ENCODE peak calls at places on chromosomes 6 and 20, in nine cellular contexts. One of them, this sample, is unnamed.

GRCh38 chr6:41489284-41489851 is 56.8 kb upstream of the FOXP4 start:
- DNase-seq in glutamatergic neuron: no peak
- DNase-seq in endothelial cell: no peak
- DNase-seq in HT1080: no peak
- DNase-seq in NCI-H2081 treated with DMSO at 0.1 percent for 48 hours: no peak
- DNase-seq in NCI-H1105: no peak
- DNase-seq in HL-60: no peak
- DNase-seq in GOT3: no peak
- DNase-seq in stimulated activated CD4-positive, alpha-beta T cell treated with anti-CD3 and anti-CD28 coated beads, Interleukin-1b, Interleukin-23, amount 100 ng/mL, for 1 hour: no peak
- DNase-seq in this sample: peak; percentile 23

GRCh38 chr6:159654483-159655098 is 38.5 kb downstream of the SOD2 start:
- DNase-seq in glutamatergic neuron: no peak
- DNase-seq in endothelial cell: no peak
- DNase-seq in HT1080: peak; percentile 45
- DNase-seq in NCI-H2081 treated with DMSO at 0.1 percent for 48 hours: peak; percentile 2
- DNase-seq in NCI-H1105: peak; percentile 75
- DNase-seq in HL-60: no peak
- DNase-seq in GOT3: no peak
- DNase-seq in stimulated activated CD4-positive, alpha-beta T cell treated with anti-CD3 and anti-CD28 coated beads, Interleukin-1b, Interleukin-23, amount 100 ng/mL, for 1 hour: no peak
- DNase-seq in this sample: peak; percentile 29

GRCh38 chr6:138403324-138403800 is 661 bp upstream of the HEBP2 start:
- DNase-seq in glutamatergic neuron: peak; percentile 62
- DNase-seq in endothelial cell: peak; percentile 52
- DNase-seq in HT1080: no peak
- DNase-seq in NCI-H2081 treated with DMSO at 0.1 percent for 48 hours: no peak
- DNase-seq in NCI-H1105: peak; percentile 19
- DNase-seq in HL-60: no peak
- DNase-seq in GOT3: no peak
- DNase-seq in stimulated activated CD4-positive, alpha-beta T cell treated with anti-CD3 and anti-CD28 coated beads, Interleukin-1b, Interleukin-23, amount 100 ng/mL, for 1 hour: no peak
- DNase-seq in this sample: no peak

GRCh38 chr6:101231606-101232235 is 161.8 kb upstream of the GRIK2 start:
- DNase-seq in glutamatergic neuron: no peak
- DNase-seq in endothelial cell: no peak
- DNase-seq in HT1080: peak; percentile 52
- DNase-seq in NCI-H2081 treated with DMSO at 0.1 percent for 48 hours: no peak
- DNase-seq in NCI-H1105: no peak
- DNase-seq in HL-60: no peak
- DNase-seq in GOT3: no peak
- DNase-seq in stimulated activated CD4-positive, alpha-beta T cell treated with anti-CD3 and anti-CD28 coated beads, Interleukin-1b, Interleukin-23, amount 100 ng/mL, for 1 hour: no peak
- DNase-seq in this sample: no peak

GRCh38 chr20:946826-947225 is 30.7 kb upstream of the ANGPT4 start:
- DNase-seq in glutamatergic neuron: no peak
- DNase-seq in endothelial cell: no peak
- DNase-seq in HT1080: no peak
- DNase-seq in NCI-H2081 treated with DMSO at 0.1 percent for 48 hours: no peak
- DNase-seq in NCI-H1105: no peak
- DNase-seq in HL-60: no peak
- DNase-seq in GOT3: no peak
- DNase-seq in stimulated activated CD4-positive, alpha-beta T cell treated with anti-CD3 and anti-CD28 coated beads, Interleukin-1b, Interleukin-23, amount 100 ng/mL, for 1 hour: no peak
- DNase-seq in this sample: no peak

GRCh38 chr20:45308078-45308778 is at the start of gene MATN4:
- DNase-seq in glutamatergic neuron: no peak
- DNase-seq in endothelial cell: no peak
- DNase-seq in HT1080: no peak
- DNase-seq in NCI-H2081 treated with DMSO at 0.1 percent for 48 hours: no peak
- DNase-seq in NCI-H1105: peak; percentile 70
- DNase-seq in HL-60: no peak
- DNase-seq in GOT3: no peak
- DNase-seq in stimulated activated CD4-positive, alpha-beta T cell treated with anti-CD3 and anti-CD28 coated beads, Interleukin-1b, Interleukin-23, amount 100 ng/mL, for 1 hour: no peak
- DNase-seq in this sample: no peak

GRCh38 chr6:18034798-18035202 is 47.4 kb upstream of the KIF13A start:
- DNase-seq in glutamatergic neuron: peak; percentile 35
- DNase-seq in endothelial cell: no peak
- DNase-seq in HT1080: peak; percentile 8
- DNase-seq in NCI-H2081 treated with DMSO at 0.1 percent for 48 hours: no peak
- DNase-seq in NCI-H1105: no peak
- DNase-seq in HL-60: no peak
- DNase-seq in GOT3: no peak
- DNase-seq in stimulated activated CD4-positive, alpha-beta T cell treated with anti-CD3 and anti-CD28 coated beads, Interleukin-1b, Interleukin-23, amount 100 ng/mL, for 1 hour: no peak
- DNase-seq in this sample: peak; percentile 6

GRCh38 chr6:157611406-157611805 is 211.6 kb upstream of the SNX9 start:
- DNase-seq in glutamatergic neuron: no peak
- DNase-seq in endothelial cell: no peak
- DNase-seq in HT1080: no peak
- DNase-seq in NCI-H2081 treated with DMSO at 0.1 percent for 48 hours: no peak
- DNase-seq in NCI-H1105: no peak
- DNase-seq in HL-60: no peak
- DNase-seq in GOT3: no peak
- DNase-seq in stimulated activated CD4-positive, alpha-beta T cell treated with anti-CD3 and anti-CD28 coated beads, Interleukin-1b, Interleukin-23, amount 100 ng/mL, for 1 hour: no peak
- DNase-seq in this sample: no peak

GRCh38 chr6:163643866-163644265 is 229.3 kb downstream of the QKI start:
- DNase-seq in glutamatergic neuron: no peak
- DNase-seq in endothelial cell: no peak
- DNase-seq in HT1080: no peak
- DNase-seq in NCI-H2081 treated with DMSO at 0.1 percent for 48 hours: no peak
- DNase-seq in NCI-H1105: no peak
- DNase-seq in HL-60: no peak
- DNase-seq in GOT3: no peak
- DNase-seq in stimulated activated CD4-positive, alpha-beta T cell treated with anti-CD3 and anti-CD28 coated beads, Interleukin-1b, Interleukin-23, amount 100 ng/mL, for 1 hour: no peak
- DNase-seq in this sample: no peak

GRCh38 chr6:130520235-130520634 is 154.4 kb downstream of the TMEM200A start:
- DNase-seq in glutamatergic neuron: no peak
- DNase-seq in endothelial cell: no peak
- DNase-seq in HT1080: peak; percentile 70
- DNase-seq in NCI-H2081 treated with DMSO at 0.1 percent for 48 hours: no peak
- DNase-seq in NCI-H1105: no peak
- DNase-seq in HL-60: no peak
- DNase-seq in GOT3: no peak
- DNase-seq in stimulated activated CD4-positive, alpha-beta T cell treated with anti-CD3 and anti-CD28 coated beads, Interleukin-1b, Interleukin-23, amount 100 ng/mL, for 1 hour: no peak
- DNase-seq in this sample: no peak

GRCh38 chr6:24497254-24497989 is 2.7 kb downstream of the ALDH5A1 start:
- DNase-seq in glutamatergic neuron: no peak
- DNase-seq in endothelial cell: no peak
- DNase-seq in HT1080: no peak
- DNase-seq in NCI-H2081 treated with DMSO at 0.1 percent for 48 hours: no peak
- DNase-seq in NCI-H1105: no peak
- DNase-seq in HL-60: no peak
- DNase-seq in GOT3: no peak
- DNase-seq in stimulated activated CD4-positive, alpha-beta T cell treated with anti-CD3 and anti-CD28 coated beads, Interleukin-1b, Interleukin-23, amount 100 ng/mL, for 1 hour: no peak
- DNase-seq in this sample: no peak

GRCh38 chr20:7313047-7313446 is 545.6 kb downstream of the BMP2 start:
- DNase-seq in glutamatergic neuron: no peak
- DNase-seq in endothelial cell: no peak
- DNase-seq in HT1080: no peak
- DNase-seq in NCI-H2081 treated with DMSO at 0.1 percent for 48 hours: no peak
- DNase-seq in NCI-H1105: no peak
- DNase-seq in HL-60: no peak
- DNase-seq in GOT3: no peak
- DNase-seq in stimulated activated CD4-positive, alpha-beta T cell treated with anti-CD3 and anti-CD28 coated beads, Interleukin-1b, Interleukin-23, amount 100 ng/mL, for 1 hour: no peak
- DNase-seq in this sample: no peak

GRCh38 chr20:57291694-57292093 is 25.3 kb upstream of the BMP7 start:
- DNase-seq in glutamatergic neuron: no peak
- DNase-seq in endothelial cell: no peak
- DNase-seq in HT1080: no peak
- DNase-seq in NCI-H2081 treated with DMSO at 0.1 percent for 48 hours: no peak
- DNase-seq in NCI-H1105: no peak
- DNase-seq in HL-60: no peak
- DNase-seq in GOT3: no peak
- DNase-seq in stimulated activated CD4-positive, alpha-beta T cell treated with anti-CD3 and anti-CD28 coated beads, Interleukin-1b, Interleukin-23, amount 100 ng/mL, for 1 hour: no peak
- DNase-seq in this sample: no peak

GRCh38 chr20:48064929-48065328 is 279.6 kb upstream of the SULF2 start:
- DNase-seq in glutamatergic neuron: no peak
- DNase-seq in endothelial cell: no peak
- DNase-seq in HT1080: no peak
- DNase-seq in NCI-H2081 treated with DMSO at 0.1 percent for 48 hours: no peak
- DNase-seq in NCI-H1105: no peak
- DNase-seq in HL-60: no peak
- DNase-seq in GOT3: no peak
- DNase-seq in stimulated activated CD4-positive, alpha-beta T cell treated with anti-CD3 and anti-CD28 coated beads, Interleukin-1b, Interleukin-23, amount 100 ng/mL, for 1 hour: no peak
- DNase-seq in this sample: no peak

GRCh38 chr6:25354078-25354940 is 75.1 kb downstream of the CARMIL1 start:
- DNase-seq in glutamatergic neuron: no peak
- DNase-seq in endothelial cell: no peak
- DNase-seq in HT1080: no peak
- DNase-seq in NCI-H2081 treated with DMSO at 0.1 percent for 48 hours: no peak
- DNase-seq in NCI-H1105: no peak
- DNase-seq in HL-60: no peak
- DNase-seq in GOT3: no peak
- DNase-seq in stimulated activated CD4-positive, alpha-beta T cell treated with anti-CD3 and anti-CD28 coated beads, Interleukin-1b, Interleukin-23, amount 100 ng/mL, for 1 hour: no peak
- DNase-seq in this sample: no peak

GRCh38 chr6:118327237-118327636 is 220.9 kb upstream of the PLN start:
- DNase-seq in glutamatergic neuron: no peak
- DNase-seq in endothelial cell: no peak
- DNase-seq in HT1080: no peak
- DNase-seq in NCI-H2081 treated with DMSO at 0.1 percent for 48 hours: no peak
- DNase-seq in NCI-H1105: no peak
- DNase-seq in HL-60: no peak
- DNase-seq in GOT3: no peak
- DNase-seq in stimulated activated CD4-positive, alpha-beta T cell treated with anti-CD3 and anti-CD28 coated beads, Interleukin-1b, Interleukin-23, amount 100 ng/mL, for 1 hour: no peak
- DNase-seq in this sample: no peak

GRCh38 chr6:165426892-165427291 is 117.5 kb upstream of the C6orf118 start:
- DNase-seq in glutamatergic neuron: no peak
- DNase-seq in endothelial cell: no peak
- DNase-seq in HT1080: no peak
- DNase-seq in NCI-H2081 treated with DMSO at 0.1 percent for 48 hours: no peak
- DNase-seq in NCI-H1105: no peak
- DNase-seq in HL-60: no peak
- DNase-seq in GOT3: no peak
- DNase-seq in stimulated activated CD4-positive, alpha-beta T cell treated with anti-CD3 and anti-CD28 coated beads, Interleukin-1b, Interleukin-23, amount 100 ng/mL, for 1 hour: no peak
- DNase-seq in this sample: no peak

GRCh38 chr20:13261460-13262301 is 40.6 kb downstream of the ISM1 start:
- DNase-seq in glutamatergic neuron: peak; percentile 81
- DNase-seq in endothelial cell: peak; percentile 63
- DNase-seq in HT1080: peak; percentile 69
- DNase-seq in NCI-H2081 treated with DMSO at 0.1 percent for 48 hours: no peak
- DNase-seq in NCI-H1105: peak; percentile 60
- DNase-seq in HL-60: peak; percentile 5
- DNase-seq in GOT3: no peak
- DNase-seq in stimulated activated CD4-positive, alpha-beta T cell treated with anti-CD3 and anti-CD28 coated beads, Interleukin-1b, Interleukin-23, amount 100 ng/mL, for 1 hour: peak; percentile 56
- DNase-seq in this sample: peak; percentile 24

GRCh38 chr6:100573169-100573568 is 108.4 kb upstream of the SIM1 start:
- DNase-seq in glutamatergic neuron: no peak
- DNase-seq in endothelial cell: peak; percentile 6
- DNase-seq in HT1080: peak; percentile 38
- DNase-seq in NCI-H2081 treated with DMSO at 0.1 percent for 48 hours: no peak
- DNase-seq in NCI-H1105: no peak
- DNase-seq in HL-60: no peak
- DNase-seq in GOT3: no peak
- DNase-seq in stimulated activated CD4-positive, alpha-beta T cell treated with anti-CD3 and anti-CD28 coated beads, Interleukin-1b, Interleukin-23, amount 100 ng/mL, for 1 hour: no peak
- DNase-seq in this sample: no peak

GRCh38 chr6:98532004-98532403 is 302.4 kb upstream of the POU3F2 start:
- DNase-seq in glutamatergic neuron: no peak
- DNase-seq in endothelial cell: no peak
- DNase-seq in HT1080: no peak
- DNase-seq in NCI-H2081 treated with DMSO at 0.1 percent for 48 hours: no peak
- DNase-seq in NCI-H1105: no peak
- DNase-seq in HL-60: no peak
- DNase-seq in GOT3: no peak
- DNase-seq in stimulated activated CD4-positive, alpha-beta T cell treated with anti-CD3 and anti-CD28 coated beads, Interleukin-1b, Interleukin-23, amount 100 ng/mL, for 1 hour: no peak
- DNase-seq in this sample: no peak

GRCh38 chr6:31836676-31837611 is 9.4 kb downstream of the HSPA1B start:
- DNase-seq in glutamatergic neuron: no peak
- DNase-seq in endothelial cell: no peak
- DNase-seq in HT1080: no peak
- DNase-seq in NCI-H2081 treated with DMSO at 0.1 percent for 48 hours: no peak
- DNase-seq in NCI-H1105: no peak
- DNase-seq in HL-60: no peak
- DNase-seq in GOT3: no peak
- DNase-seq in stimulated activated CD4-positive, alpha-beta T cell treated with anti-CD3 and anti-CD28 coated beads, Interleukin-1b, Interleukin-23, amount 100 ng/mL, for 1 hour: no peak
- DNase-seq in this sample: no peak

GRCh38 chr6:54717849-54718455 is 128.6 kb upstream of the FAM83B start:
- DNase-seq in glutamatergic neuron: peak; percentile 73
- DNase-seq in endothelial cell: peak; percentile 71
- DNase-seq in HT1080: peak; percentile 41
- DNase-seq in NCI-H2081 treated with DMSO at 0.1 percent for 48 hours: peak; percentile 45
- DNase-seq in NCI-H1105: peak; percentile 73
- DNase-seq in HL-60: peak; percentile 11
- DNase-seq in GOT3: no peak
- DNase-seq in stimulated activated CD4-positive, alpha-beta T cell treated with anti-CD3 and anti-CD28 coated beads, Interleukin-1b, Interleukin-23, amount 100 ng/mL, for 1 hour: peak; percentile 25
- DNase-seq in this sample: peak; percentile 70

GRCh38 chr20:32966881-32967781 is 37.1 kb downstream of the SUN5 start:
- DNase-seq in glutamatergic neuron: no peak
- DNase-seq in endothelial cell: no peak
- DNase-seq in HT1080: no peak
- DNase-seq in NCI-H2081 treated with DMSO at 0.1 percent for 48 hours: no peak
- DNase-seq in NCI-H1105: no peak
- DNase-seq in HL-60: no peak
- DNase-seq in GOT3: no peak
- DNase-seq in stimulated activated CD4-positive, alpha-beta T cell treated with anti-CD3 and anti-CD28 coated beads, Interleukin-1b, Interleukin-23, amount 100 ng/mL, for 1 hour: no peak
- DNase-seq in this sample: no peak

GRCh38 chr6:55826941-55827340 is 48.4 kb downstream of the BMP5 start:
- DNase-seq in glutamatergic neuron: no peak
- DNase-seq in endothelial cell: no peak
- DNase-seq in HT1080: no peak
- DNase-seq in NCI-H2081 treated with DMSO at 0.1 percent for 48 hours: no peak
- DNase-seq in NCI-H1105: no peak
- DNase-seq in HL-60: no peak
- DNase-seq in GOT3: no peak
- DNase-seq in stimulated activated CD4-positive, alpha-beta T cell treated with anti-CD3 and anti-CD28 coated beads, Interleukin-1b, Interleukin-23, amount 100 ng/mL, for 1 hour: no peak
- DNase-seq in this sample: no peak

GRCh38 chr6:12313992-12314589 is 23.9 kb downstream of the EDN1 start:
- DNase-seq in glutamatergic neuron: no peak
- DNase-seq in endothelial cell: no peak
- DNase-seq in HT1080: peak; percentile 78
- DNase-seq in NCI-H2081 treated with DMSO at 0.1 percent for 48 hours: no peak
- DNase-seq in NCI-H1105: no peak
- DNase-seq in HL-60: no peak
- DNase-seq in GOT3: no peak
- DNase-seq in stimulated activated CD4-positive, alpha-beta T cell treated with anti-CD3 and anti-CD28 coated beads, Interleukin-1b, Interleukin-23, amount 100 ng/mL, for 1 hour: no peak
- DNase-seq in this sample: no peak

GRCh38 chr20:39800111-39800510 is 838.0 kb downstream of the DHX35 start:
- DNase-seq in glutamatergic neuron: no peak
- DNase-seq in endothelial cell: no peak
- DNase-seq in HT1080: peak; percentile 21
- DNase-seq in NCI-H2081 treated with DMSO at 0.1 percent for 48 hours: no peak
- DNase-seq in NCI-H1105: no peak
- DNase-seq in HL-60: no peak
- DNase-seq in GOT3: no peak
- DNase-seq in stimulated activated CD4-positive, alpha-beta T cell treated with anti-CD3 and anti-CD28 coated beads, Interleukin-1b, Interleukin-23, amount 100 ng/mL, for 1 hour: no peak
- DNase-seq in this sample: no peak